ENCODE peak calls at places on chromosome 12, in eight cellular contexts. M is heart right ventricle, G is aorta, O is neuronal stem cell, X is IMR-90, H is MM.1S, Y is H1, V is suprapubic skin. F is an unnamed sample.

GRCh38 chr12:65712264-65713004 is 111.8 kb upstream of the HMGA2 start:
- DNase-seq in H (no peak), X (no peak), M (no peak), O (no peak), G (no peak), V (no peak), Y (no peak), F (no peak)

GRCh38 chr12:1474059-1474537 is 120.3 kb downstream of the FBXL14 start:
- DNase-seq in H (no peak), O (peak; percentile 21), X (peak; percentile 99), G (no peak), M (no peak), V (no peak), Y (no peak), F (peak; percentile 99)

GRCh38 chr12:79344855-79345840 is 345.6 kb downstream of the PAWR start:
- DNase-seq in H (peak; percentile 58), G (no peak), V (no peak), M (peak; percentile 9), Y (peak; percentile 25), O (peak; percentile 15), X (peak; percentile 50), F (peak; percentile 22)

GRCh38 chr12:143964-144649 is 69.8 kb downstream of the SLC6A12 start:
- DNase-seq in M (no peak), G (no peak), V (no peak), X (no peak), Y (no peak), H (no peak), O (no peak), F (peak; percentile 17)

GRCh38 chr12:67271976-67272375 is 2.8 kb downstream of the CAND1 start:
- DNase-seq in G (no peak), X (peak; percentile 51), M (no peak), V (no peak), O (no peak), H (no peak), Y (no peak), F (peak; percentile 59)

GRCh38 chr12:115375188-115375991 is 691.4 kb upstream of the TBX3 start:
- DNase-seq in Y (no peak), V (no peak), X (peak; percentile 81), O (no peak), M (no peak), H (peak; percentile 41), G (no peak), F (peak; percentile 81)

GRCh38 chr12:2503762-2504161 is 291.0 kb upstream of the FKBP4 start:
- DNase-seq in Y (no peak), H (no peak), V (no peak), X (no peak), O (no peak), G (no peak), M (no peak), F (no peak)

GRCh38 chr12:24223926-24224325 is 274.5 kb upstream of the SOX5 start:
- DNase-seq in M (no peak), H (no peak), X (no peak), O (no peak), Y (no peak), V (no peak), G (no peak), F (no peak)

GRCh38 chr12:55742719-55743130 is at the start of gene GDF11:
- DNase-seq in X (peak; percentile 74), G (peak; percentile 87), Y (no peak), O (peak; percentile 80), V (no peak), M (peak; percentile 83), H (peak; percentile 60), F (peak; percentile 64)

DNA sequence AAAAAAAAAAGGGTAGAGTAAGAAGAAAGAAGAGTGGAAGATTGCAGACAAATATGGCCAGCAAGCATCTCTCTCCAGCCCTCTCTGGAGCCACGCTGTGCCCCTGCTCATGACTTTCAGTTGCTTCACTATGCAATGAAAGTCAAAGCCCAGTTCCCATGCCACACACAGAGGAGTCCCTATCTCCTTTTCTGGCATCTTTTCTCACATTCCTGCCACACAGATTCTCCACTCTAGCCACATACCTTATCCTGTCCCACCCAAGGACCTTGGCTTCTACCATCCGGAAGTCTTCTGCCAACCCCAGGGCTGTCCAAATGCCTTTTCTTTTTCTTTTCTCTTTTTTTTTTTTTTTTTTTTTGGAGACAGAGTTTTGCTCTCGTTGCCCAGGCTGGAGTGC is 39.3 kb upstream of the CAPRIN2 start:
- DNase-seq in M (no peak), G (no peak), X (no peak), Y (no peak), H (no peak), O (no peak), V (no peak), F (no peak)
- H3K27ac ChIP-seq in M (no peak overlapping the region), G (no peak overlapping the region), X (peak overlapping the region; percentile 51), Y (no peak overlapping the region), H (no peak overlapping the region), O (no peak overlapping the region), V (no peak overlapping the region), F (peak overlapping the region; percentile 99)

GRCh38 chr12:93808169-93808899 is 131.2 kb downstream of the CRADD start:
- DNase-seq in H (no peak), O (no peak), G (no peak), M (no peak), V (no peak), Y (no peak), X (no peak), F (no peak)

GRCh38 chr12:93813181-93813580 is 136.0 kb downstream of the CRADD start:
- DNase-seq in X (no peak), M (no peak), Y (no peak), V (no peak), G (no peak), O (no peak), H (no peak), F (peak; percentile 62)

GRCh38 chr12:93813972-93814821 is 137.0 kb downstream of the CRADD start:
- DNase-seq in Y (no peak), M (peak; percentile 86), H (no peak), X (peak; percentile 94), O (no peak), V (peak; percentile 85), G (peak; percentile 88), F (peak; percentile 46)

GRCh38 chr12:93807354-93807753 is 130.2 kb downstream of the CRADD start:
- DNase-seq in V (no peak), H (no peak), G (no peak), M (no peak), X (no peak), Y (no peak), O (no peak), F (no peak)

DNA sequence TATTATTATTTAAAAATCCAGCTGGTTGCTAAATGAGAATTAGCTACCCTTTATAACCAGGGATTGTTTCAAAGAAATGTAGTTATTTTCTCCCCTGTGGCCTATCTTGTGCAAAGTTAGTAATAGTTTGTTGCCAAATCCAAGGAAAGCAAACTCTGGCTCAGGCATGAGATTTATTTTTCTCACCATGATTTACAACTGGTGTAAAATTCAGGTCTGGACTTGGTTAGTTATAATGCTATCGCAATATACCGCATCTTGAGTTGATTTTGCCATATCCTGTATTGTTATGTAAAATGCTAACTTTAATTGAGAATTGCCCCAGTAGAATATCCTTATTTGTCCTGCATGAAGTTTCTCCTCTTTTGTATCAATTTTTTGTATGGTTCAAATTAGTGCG is 135.4 kb downstream of the CRADD start:
- DNase-seq in G (no peak), O (no peak), X (no peak), H (no peak), M (no peak), Y (no peak), V (no peak), F (no peak)
- H3K27ac ChIP-seq in G (no peak overlapping the region), O (no peak overlapping the region), X (no peak overlapping the region), H (no peak overlapping the region), M (peak overlapping the region; percentile 93), Y (no peak overlapping the region), V (peak overlapping the region; percentile 82), F (no peak overlapping the region)

GRCh38 chr12:132438139-132438700 is 51.7 kb upstream of the FBRSL1 start:
- DNase-seq in O (no peak), M (no peak), G (no peak), V (no peak), H (no peak), X (no peak), Y (no peak), F (no peak)
- H3K27ac ChIP-seq in O (no peak overlapping the region), M (no peak overlapping the region), G (no peak overlapping the region), V (no peak overlapping the region), H (no peak overlapping the region), X (no peak overlapping the region), Y (no peak overlapping the region), F (no peak overlapping the region)

GRCh38 chr12:19437996-19438395 is 1.3 kb upstream of the AEBP2 start:
- DNase-seq in M (no peak), Y (peak; percentile 29), X (no peak), H (no peak), G (no peak), V (no peak), O (no peak), F (peak; percentile 14)

GRCh38 chr12:19436931-19437330 is 2.4 kb upstream of the AEBP2 start:
- DNase-seq in X (no peak), M (no peak), G (no peak), O (no peak), H (no peak), V (no peak), Y (no peak), F (no peak)

GRCh38 chr12:19440916-19441315 is 1.6 kb downstream of the AEBP2 start:
- DNase-seq in O (no peak), X (peak; percentile 40), H (no peak), V (no peak), Y (no peak), M (no peak), G (no peak), F (peak; percentile 64)

GRCh38 chr12:19439059-19440018 is at the start of gene AEBP2:
- DNase-seq in G (peak; percentile 97), V (peak; percentile 96), X (peak; percentile 95), H (peak; percentile 92), Y (peak; percentile 69), O (peak; percentile 80), M (peak; percentile 95), F (peak; percentile 89)

GRCh38 chr12:19440019-19440858 is 947 bp downstream of the AEBP2 start:
- DNase-seq in M (peak; percentile 55), G (peak; percentile 76), X (peak; percentile 51), Y (no peak), O (peak; percentile 44), V (peak; percentile 84), H (peak; percentile 32), F (peak; percentile 27)
- H3K27ac ChIP-seq in M (peak overlapping the region; percentile 93), G (peak overlapping the region; percentile 93), X (peak overlapping the region; percentile 97), Y (peak overlapping the region; percentile 85), O (peak overlapping the region; percentile 46), V (peak overlapping the region; percentile 95), H (peak overlapping the region; percentile 42), F (peak overlapping the region; percentile 78)

F was measured in astrocyte.